ENCODE peak calls at places on chromosomes 2 and 18, in nine cellular contexts. One of them, this sample, is unnamed.

GRCh38 chr2:28633739-28634138 is 117.9 kb upstream of the PPP1CB start:
- DNase-seq in heart left ventricle: no peak
- DNase-seq in Peyer's patch: no peak
- DNase-seq in left ventricle myocardium inferior: no peak
- DNase-seq in body of pancreas: no peak
- DNase-seq in neuronal stem cell: no peak
- DNase-seq in K562: no peak
- DNase-seq in OCI-LY7: no peak
- DNase-seq in IMR-90: peak
- DNase-seq in this sample: peak

GRCh38 chr2:50995610-50996009 is 36.3 kb downstream of the NRXN1 start:
- DNase-seq in heart left ventricle: no peak
- DNase-seq in Peyer's patch: no peak
- DNase-seq in left ventricle myocardium inferior: no peak
- DNase-seq in body of pancreas: no peak
- DNase-seq in neuronal stem cell: no peak
- DNase-seq in K562: no peak
- DNase-seq in OCI-LY7: no peak
- DNase-seq in IMR-90: peak
- DNase-seq in this sample: no peak

GRCh38 chr18:21745234-21745633 is 4.6 kb downstream of the MIB1 start:
- DNase-seq in heart left ventricle: no peak
- DNase-seq in Peyer's patch: no peak
- DNase-seq in left ventricle myocardium inferior: no peak
- DNase-seq in body of pancreas: no peak
- DNase-seq in neuronal stem cell: no peak
- DNase-seq in K562: no peak
- DNase-seq in OCI-LY7: no peak
- DNase-seq in IMR-90: no peak
- DNase-seq in this sample: no peak

GRCh38 chr18:32271649-32272324 is 81.9 kb downstream of the MEP1B start:
- DNase-seq in heart left ventricle: peak
- DNase-seq in Peyer's patch: no peak
- DNase-seq in left ventricle myocardium inferior: no peak
- DNase-seq in body of pancreas: peak
- DNase-seq in neuronal stem cell: no peak
- DNase-seq in K562: peak
- DNase-seq in OCI-LY7: peak
- DNase-seq in IMR-90: peak
- DNase-seq in this sample: no peak

GRCh38 chr18:37403100-37403781 is 162.4 kb downstream of the CELF4 start:
- DNase-seq in heart left ventricle: peak
- DNase-seq in Peyer's patch: no peak
- DNase-seq in left ventricle myocardium inferior: peak
- DNase-seq in body of pancreas: peak
- DNase-seq in neuronal stem cell: no peak
- DNase-seq in K562: no peak
- DNase-seq in OCI-LY7: no peak
- DNase-seq in IMR-90: peak
- DNase-seq in this sample: no peak

GRCh38 chr18:5295231-5295920 is at the start of gene ZBTB14:
- DNase-seq in heart left ventricle: peak
- DNase-seq in Peyer's patch: peak
- DNase-seq in left ventricle myocardium inferior: peak
- DNase-seq in body of pancreas: peak
- DNase-seq in neuronal stem cell: peak
- DNase-seq in K562: peak
- DNase-seq in OCI-LY7: peak
- DNase-seq in IMR-90: peak
- DNase-seq in this sample: no peak

GRCh38 chr2:231034291-231034882 is 2.9 kb upstream of the C2orf72 start:
- DNase-seq in heart left ventricle: no peak
- DNase-seq in Peyer's patch: no peak
- DNase-seq in left ventricle myocardium inferior: no peak
- DNase-seq in body of pancreas: no peak
- DNase-seq in neuronal stem cell: no peak
- DNase-seq in K562: no peak
- DNase-seq in OCI-LY7: peak
- DNase-seq in IMR-90: no peak
- DNase-seq in this sample: no peak

GRCh38 chr18:67302043-67302442 is 214.5 kb downstream of the DSEL start:
- DNase-seq in heart left ventricle: no peak
- DNase-seq in Peyer's patch: no peak
- DNase-seq in left ventricle myocardium inferior: no peak
- DNase-seq in body of pancreas: no peak
- DNase-seq in neuronal stem cell: no peak
- DNase-seq in K562: no peak
- DNase-seq in OCI-LY7: no peak
- DNase-seq in IMR-90: peak
- DNase-seq in this sample: no peak

GRCh38 chr2:191957996-191958860 is 111.3 kb upstream of the CAVIN2 start:
- DNase-seq in heart left ventricle: no peak
- DNase-seq in Peyer's patch: no peak
- DNase-seq in left ventricle myocardium inferior: no peak
- DNase-seq in body of pancreas: no peak
- DNase-seq in neuronal stem cell: no peak
- DNase-seq in K562: no peak
- DNase-seq in OCI-LY7: no peak
- DNase-seq in IMR-90: no peak
- DNase-seq in this sample: no peak

GRCh38 chr2:96271995-96272394 is 6.0 kb downstream of the CIAO1 start:
- DNase-seq in heart left ventricle: no peak
- DNase-seq in Peyer's patch: no peak
- DNase-seq in left ventricle myocardium inferior: no peak
- DNase-seq in body of pancreas: no peak
- DNase-seq in neuronal stem cell: no peak
- DNase-seq in K562: peak
- DNase-seq in OCI-LY7: no peak
- DNase-seq in IMR-90: no peak
- DNase-seq in this sample: no peak

GRCh38 chr2:68643011-68643873 is at the start of gene PROKR1:
- DNase-seq in heart left ventricle: peak
- DNase-seq in Peyer's patch: peak
- DNase-seq in left ventricle myocardium inferior: peak
- DNase-seq in body of pancreas: peak
- DNase-seq in neuronal stem cell: peak
- DNase-seq in K562: peak
- DNase-seq in OCI-LY7: no peak
- DNase-seq in IMR-90: no peak
- DNase-seq in this sample: no peak

GRCh38 chr2:241197947-241198346 is 9.5 kb downstream of the ANO7 start:
- DNase-seq in heart left ventricle: no peak
- DNase-seq in Peyer's patch: peak
- DNase-seq in left ventricle myocardium inferior: no peak
- DNase-seq in body of pancreas: no peak
- DNase-seq in neuronal stem cell: no peak
- DNase-seq in K562: no peak
- DNase-seq in OCI-LY7: no peak
- DNase-seq in IMR-90: no peak
- DNase-seq in this sample: no peak

GRCh38 chr2:138677179-138677578 is 103.0 kb downstream of the NXPH2 start:
- DNase-seq in heart left ventricle: no peak
- DNase-seq in Peyer's patch: no peak
- DNase-seq in left ventricle myocardium inferior: no peak
- DNase-seq in body of pancreas: no peak
- DNase-seq in neuronal stem cell: no peak
- DNase-seq in K562: no peak
- DNase-seq in OCI-LY7: no peak
- DNase-seq in IMR-90: no peak
- DNase-seq in this sample: no peak

GRCh38 chr2:132560562-132560961 is 109.4 kb downstream of the LYPD1 start:
- DNase-seq in heart left ventricle: no peak
- DNase-seq in Peyer's patch: no peak
- DNase-seq in left ventricle myocardium inferior: no peak
- DNase-seq in body of pancreas: peak
- DNase-seq in neuronal stem cell: no peak
- DNase-seq in K562: no peak
- DNase-seq in OCI-LY7: no peak
- DNase-seq in IMR-90: no peak
- DNase-seq in this sample: no peak

GRCh38 chr18:5417342-5417741 is 121.8 kb upstream of the ZBTB14 start:
- DNase-seq in heart left ventricle: no peak
- DNase-seq in Peyer's patch: no peak
- DNase-seq in left ventricle myocardium inferior: no peak
- DNase-seq in body of pancreas: peak
- DNase-seq in neuronal stem cell: no peak
- DNase-seq in K562: no peak
- DNase-seq in OCI-LY7: peak
- DNase-seq in IMR-90: peak
- DNase-seq in this sample: no peak

GRCh38 chr2:56018202-56018601 is 94.6 kb upstream of the EFEMP1 start:
- DNase-seq in heart left ventricle: no peak
- DNase-seq in Peyer's patch: no peak
- DNase-seq in left ventricle myocardium inferior: no peak
- DNase-seq in body of pancreas: peak
- DNase-seq in neuronal stem cell: no peak
- DNase-seq in K562: no peak
- DNase-seq in OCI-LY7: no peak
- DNase-seq in IMR-90: no peak
- DNase-seq in this sample: no peak

GRCh38 chr18:22872894-22873537 is 60.1 kb upstream of the RBBP8 start:
- DNase-seq in heart left ventricle: no peak
- DNase-seq in Peyer's patch: no peak
- DNase-seq in left ventricle myocardium inferior: no peak
- DNase-seq in body of pancreas: no peak
- DNase-seq in neuronal stem cell: no peak
- DNase-seq in K562: no peak
- DNase-seq in OCI-LY7: no peak
- DNase-seq in IMR-90: peak
- DNase-seq in this sample: no peak

GRCh38 chr2:74564222-74564621 is 9.7 kb downstream of the DOK1 start:
- DNase-seq in heart left ventricle: no peak
- DNase-seq in Peyer's patch: no peak
- DNase-seq in left ventricle myocardium inferior: no peak
- DNase-seq in body of pancreas: no peak
- DNase-seq in neuronal stem cell: no peak
- DNase-seq in K562: no peak
- DNase-seq in OCI-LY7: no peak
- DNase-seq in IMR-90: peak
- DNase-seq in this sample: no peak

GRCh38 chr2:112026509-112026908 is 28.6 kb upstream of the TMEM87B start:
- DNase-seq in heart left ventricle: no peak
- DNase-seq in Peyer's patch: no peak
- DNase-seq in left ventricle myocardium inferior: no peak
- DNase-seq in body of pancreas: no peak
- DNase-seq in neuronal stem cell: no peak
- DNase-seq in K562: peak
- DNase-seq in OCI-LY7: no peak
- DNase-seq in IMR-90: no peak
- DNase-seq in this sample: no peak

GRCh38 chr18:5556317-5556974 is 12.6 kb upstream of the EPB41L3 start:
- DNase-seq in heart left ventricle: no peak
- DNase-seq in Peyer's patch: no peak
- DNase-seq in left ventricle myocardium inferior: no peak
- DNase-seq in body of pancreas: no peak
- DNase-seq in neuronal stem cell: no peak
- DNase-seq in K562: no peak
- DNase-seq in OCI-LY7: no peak
- DNase-seq in IMR-90: peak
- DNase-seq in this sample: no peak

GRCh38 chr2:54574107-54574859 is 118.2 kb downstream of the SPTBN1 start:
- DNase-seq in heart left ventricle: peak
- DNase-seq in Peyer's patch: peak
- DNase-seq in left ventricle myocardium inferior: no peak
- DNase-seq in body of pancreas: no peak
- DNase-seq in neuronal stem cell: no peak
- DNase-seq in K562: peak
- DNase-seq in OCI-LY7: peak
- DNase-seq in IMR-90: peak
- DNase-seq in this sample: no peak

GRCh38 chr18:3268306-3268705 is 6.4 kb downstream of the MYL12B start:
- DNase-seq in heart left ventricle: no peak
- DNase-seq in Peyer's patch: no peak
- DNase-seq in left ventricle myocardium inferior: no peak
- DNase-seq in body of pancreas: no peak
- DNase-seq in neuronal stem cell: no peak
- DNase-seq in K562: no peak
- DNase-seq in OCI-LY7: no peak
- DNase-seq in IMR-90: no peak
- DNase-seq in this sample: no peak
- H3K27ac ChIP-seq in heart left ventricle: no peak
- H3K27ac ChIP-seq in Peyer's patch: peak
- H3K27ac ChIP-seq in left ventricle myocardium inferior: peak
- H3K27ac ChIP-seq in body of pancreas: peak
- H3K27ac ChIP-seq in neuronal stem cell: no peak
- H3K27ac ChIP-seq in K562: no peak
- H3K27ac ChIP-seq in OCI-LY7: no peak
- H3K27ac ChIP-seq in IMR-90: no peak
- H3K27ac ChIP-seq in this sample: peak

DNA sequence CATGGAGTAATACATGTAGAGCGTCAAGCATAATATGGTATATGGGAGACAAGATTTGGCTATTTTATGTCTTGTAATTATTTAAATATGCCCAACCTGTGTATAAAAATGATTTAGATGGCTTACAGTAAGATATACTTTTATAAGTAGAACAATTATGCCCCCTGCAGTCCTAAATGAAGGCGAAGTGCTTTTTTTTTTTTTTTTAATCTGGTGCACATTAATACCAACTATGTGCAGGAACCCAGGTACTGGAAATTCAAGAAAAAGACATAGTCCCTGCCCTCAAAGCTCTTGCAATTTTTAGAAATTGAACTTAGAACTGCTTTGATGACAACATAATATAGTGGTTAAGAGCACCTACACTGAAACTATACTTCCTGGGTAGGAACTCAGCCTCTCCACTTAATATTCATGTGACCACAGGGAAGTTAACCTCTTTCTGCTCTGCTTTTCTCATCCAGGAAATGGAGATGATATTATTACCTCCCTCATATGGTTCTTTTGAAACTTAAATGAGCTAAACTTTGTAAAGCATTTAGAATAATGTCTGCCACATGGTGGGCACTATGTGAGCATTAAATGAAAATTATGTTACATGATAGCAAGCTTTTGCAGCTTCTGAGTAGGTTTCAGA is 38.1 kb downstream of the AFTPH start:
- DNase-seq in heart left ventricle: no peak
- DNase-seq in Peyer's patch: no peak
- DNase-seq in left ventricle myocardium inferior: no peak
- DNase-seq in body of pancreas: no peak
- DNase-seq in neuronal stem cell: no peak
- DNase-seq in K562: no peak
- DNase-seq in OCI-LY7: peak
- DNase-seq in IMR-90: peak
- DNase-seq in this sample: no peak
- H3K27ac ChIP-seq in heart left ventricle: no peak
- H3K27ac ChIP-seq in Peyer's patch: no peak
- H3K27ac ChIP-seq in left ventricle myocardium inferior: no peak
- H3K27ac ChIP-seq in body of pancreas: no peak
- H3K27ac ChIP-seq in neuronal stem cell: no peak
- H3K27ac ChIP-seq in K562: no peak
- H3K27ac ChIP-seq in OCI-LY7: peak
- H3K27ac ChIP-seq in IMR-90: no peak
- H3K27ac ChIP-seq in this sample: no peak

GRCh38 chr2:108535380-108535677 is 1.1 kb downstream of the LIMS1 start:
- DNase-seq in heart left ventricle: no peak
- DNase-seq in Peyer's patch: no peak
- DNase-seq in left ventricle myocardium inferior: no peak
- DNase-seq in body of pancreas: no peak
- DNase-seq in neuronal stem cell: no peak
- DNase-seq in K562: no peak
- DNase-seq in OCI-LY7: no peak
- DNase-seq in IMR-90: no peak
- DNase-seq in this sample: no peak
- H3K27ac ChIP-seq in heart left ventricle: peak
- H3K27ac ChIP-seq in Peyer's patch: peak
- H3K27ac ChIP-seq in left ventricle myocardium inferior: peak
- H3K27ac ChIP-seq in body of pancreas: peak
- H3K27ac ChIP-seq in neuronal stem cell: no peak
- H3K27ac ChIP-seq in K562: peak
- H3K27ac ChIP-seq in OCI-LY7: no peak
- H3K27ac ChIP-seq in IMR-90: peak
- H3K27ac ChIP-seq in this sample: peak

GRCh38 chr2:46848446-46848845 is 67.2 kb downstream of the MCFD2 start:
- DNase-seq in heart left ventricle: no peak
- DNase-seq in Peyer's patch: peak
- DNase-seq in left ventricle myocardium inferior: no peak
- DNase-seq in body of pancreas: no peak
- DNase-seq in neuronal stem cell: no peak
- DNase-seq in K562: no peak
- DNase-seq in OCI-LY7: peak
- DNase-seq in IMR-90: no peak
- DNase-seq in this sample: no peak
- H3K27ac ChIP-seq in heart left ventricle: peak
- H3K27ac ChIP-seq in Peyer's patch: peak
- H3K27ac ChIP-seq in left ventricle myocardium inferior: peak
- H3K27ac ChIP-seq in body of pancreas: peak
- H3K27ac ChIP-seq in neuronal stem cell: no peak
- H3K27ac ChIP-seq in K562: no peak
- H3K27ac ChIP-seq in OCI-LY7: no peak
- H3K27ac ChIP-seq in IMR-90: peak
- H3K27ac ChIP-seq in this sample: peak

This sample was measured in epithelial cell of prostate.